ENCODE peak calls at places on chromosomes 7 and 10, in four cellular contexts. One of them, this sample, is unnamed.

GRCh38 chr10:114477285-114477684 is 73.0 kb upstream of the AFAP1L2 start:
- DNase-seq in HCT116: no peak
- DNase-seq in HepG2: peak; percentile 4
- DNase-seq in K562: no peak
- DNase-seq in this sample: no peak

GRCh38 chr10:78044179-78044578 is 10.5 kb downstream of the RPS24 start:
- DNase-seq in HCT116: no peak
- DNase-seq in HepG2: no peak
- DNase-seq in K562: no peak
- DNase-seq in this sample: no peak

GRCh38 chr7:121334875-121335648 is 6.3 kb downstream of the WNT16 start:
- DNase-seq in HCT116: no peak
- DNase-seq in HepG2: no peak
- DNase-seq in K562: no peak
- DNase-seq in this sample: no peak

GRCh38 chr10:119549247-119549999 is 6.9 kb upstream of the RGS10 start:
- DNase-seq in HCT116: no peak
- DNase-seq in HepG2: no peak
- DNase-seq in K562: no peak
- DNase-seq in this sample: no peak

GRCh38 chr7:27132978-27133377 is 2.4 kb upstream of the HOXA4 start:
- DNase-seq in HCT116: no peak
- DNase-seq in HepG2: no peak
- DNase-seq in K562: no peak
- DNase-seq in this sample: no peak

GRCh38 chr10:98956576-98957260 is 278.9 kb downstream of the HPSE2 start:
- DNase-seq in HCT116: no peak
- DNase-seq in HepG2: no peak
- DNase-seq in K562: no peak
- DNase-seq in this sample: no peak

GRCh38 chr10:102120142-102120986 is at the start of gene LDB1:
- DNase-seq in HCT116: peak; percentile 65
- DNase-seq in HepG2: peak; percentile 62
- DNase-seq in K562: peak; percentile 68
- DNase-seq in this sample: no peak

GRCh38 chr10:15541376-15541775 is 170.3 kb upstream of the FAM171A1 start:
- DNase-seq in HCT116: no peak
- DNase-seq in HepG2: no peak
- DNase-seq in K562: no peak
- DNase-seq in this sample: no peak

GRCh38 chr7:126511046-126511445 is 741.7 kb downstream of the GRM8 start:
- DNase-seq in HCT116: no peak
- DNase-seq in HepG2: no peak
- DNase-seq in K562: no peak
- DNase-seq in this sample: no peak

GRCh38 chr10:5694573-5694972 is 9.9 kb downstream of the TASOR2 start:
- DNase-seq in HCT116: no peak
- DNase-seq in HepG2: no peak
- DNase-seq in K562: no peak
- DNase-seq in this sample: no peak

GRCh38 chr7:139645572-139646523 is 122.4 kb downstream of the CLEC2L start:
- DNase-seq in HCT116: peak; percentile 63
- DNase-seq in HepG2: peak; percentile 84
- DNase-seq in K562: peak; percentile 89
- DNase-seq in this sample: peak; percentile 69

GRCh38 chr7:36232971-36233550 is 80.0 kb downstream of the EEPD1 start:
- DNase-seq in HCT116: no peak
- DNase-seq in HepG2: peak; percentile 60
- DNase-seq in K562: no peak
- DNase-seq in this sample: no peak

GRCh38 chr10:110680473-110681020 is 36.4 kb downstream of the RBM20 start:
- DNase-seq in HCT116: no peak
- DNase-seq in HepG2: no peak
- DNase-seq in K562: no peak
- DNase-seq in this sample: no peak

GRCh38 chr7:102220929-102221850 is 65.5 kb upstream of the SH2B2 start:
- DNase-seq in HCT116: no peak
- DNase-seq in HepG2: no peak
- DNase-seq in K562: no peak
- DNase-seq in this sample: no peak
- TF ChIP-seq TCF7L2 in HCT116: no peak
- TF ChIP-seq TCF7L2 in HepG2: no peak
- TF ChIP-seq TCF7L2 in K562: no peak
- TF ChIP-seq TCF7L2 in this sample: no peak

DNA sequence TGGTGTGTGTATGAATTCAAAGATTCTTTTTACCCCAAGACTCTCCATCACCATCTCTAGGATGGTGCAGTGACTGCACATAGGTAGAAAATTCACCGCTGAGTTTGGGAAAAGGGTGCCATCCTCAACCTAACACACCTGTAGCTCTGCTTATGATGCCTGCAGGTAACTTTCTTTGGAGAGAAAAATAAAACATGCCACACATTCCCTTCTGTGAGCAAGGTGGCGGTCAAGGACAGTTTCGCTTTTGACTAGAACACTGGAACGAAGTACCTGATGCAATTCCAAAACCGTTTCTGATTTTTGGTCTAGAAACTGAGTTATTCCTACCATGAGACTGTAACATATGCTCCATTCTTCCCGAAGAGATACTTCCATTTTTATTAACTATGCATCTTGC is 205.6 kb downstream of the FGFR2 start:
- DNase-seq in HCT116: no peak
- DNase-seq in HepG2: no peak
- DNase-seq in K562: no peak
- DNase-seq in this sample: no peak
- H3K9me3 ChIP-seq in HCT116: no peaks in the 10 kb centered on the region
- H3K9me3 ChIP-seq in HepG2: no peaks in the 10 kb centered on the region
- H3K9me3 ChIP-seq in K562: no peaks in the 10 kb centered on the region
- H3K9me3 ChIP-seq in this sample: no peaks in the 10 kb centered on the region

GRCh38 chr10:126205482-126206210 is 182.6 kb downstream of the ADAM12 start:
- DNase-seq in HCT116: no peak
- DNase-seq in HepG2: no peak
- DNase-seq in K562: no peak
- DNase-seq in this sample: no peak
- TF ChIP-seq SIN3A in HCT116: no peak
- TF ChIP-seq SIN3A in HepG2: no peak
- TF ChIP-seq SIN3A in K562: no peak
- TF ChIP-seq SIN3A in this sample: no peak

GRCh38 chr10:93773705-93774104 is 16.0 kb downstream of the LGI1 start:
- DNase-seq in HCT116: no peak
- DNase-seq in HepG2: no peak
- DNase-seq in K562: no peak
- DNase-seq in this sample: no peak
- TF ChIP-seq TCF7L2 in HCT116: no peak
- TF ChIP-seq TCF7L2 in HepG2: no peak
- TF ChIP-seq TCF7L2 in K562: no peak
- TF ChIP-seq TCF7L2 in this sample: no peak

GRCh38 chr10:128629111-128630096 is 503.2 kb upstream of the MKI67 start:
- DNase-seq in HCT116: peak; percentile 98
- DNase-seq in HepG2: peak; percentile 9
- DNase-seq in K562: peak; percentile 59
- DNase-seq in this sample: peak; percentile 42
- H3K9me3 ChIP-seq in HCT116: no peaks in the 10 kb centered on the region
- H3K9me3 ChIP-seq in HepG2: no peaks in the 10 kb centered on the region
- H3K9me3 ChIP-seq in K562: peaks cover 2% of the 10 kb centered on the region
- H3K9me3 ChIP-seq in this sample: no peaks in the 10 kb centered on the region

DNA sequence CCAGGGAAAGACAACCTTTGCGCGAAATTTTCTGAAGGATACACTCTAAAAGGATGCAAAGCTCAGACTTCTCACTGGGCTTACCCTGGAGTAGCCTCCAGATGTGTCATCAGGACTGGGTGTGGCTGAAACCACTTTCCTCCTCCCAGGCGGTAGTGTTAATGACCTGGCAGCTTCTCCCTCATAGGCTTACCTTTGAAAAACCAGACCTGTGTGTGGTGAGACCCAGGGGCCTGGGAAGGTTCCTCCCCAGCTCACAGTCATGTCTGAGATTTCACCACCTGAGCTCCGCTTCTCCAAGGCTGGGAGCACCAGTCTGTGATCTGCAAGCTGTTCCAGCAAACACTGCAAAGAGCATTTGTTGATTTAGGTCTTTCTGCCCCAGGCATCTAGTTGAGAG is 93.7 kb downstream of the EPC1 start:
- DNase-seq in HCT116: peak; percentile 56
- DNase-seq in HepG2: no peak
- DNase-seq in K562: peak; percentile 49
- DNase-seq in this sample: no peak
- TF ChIP-seq SIN3A in HCT116: no peak
- TF ChIP-seq SIN3A in HepG2: no peak
- TF ChIP-seq SIN3A in K562: no peak
- TF ChIP-seq SIN3A in this sample: no peak

GRCh38 chr7:37354661-37355131 is 94.0 kb downstream of the ELMO1 start:
- DNase-seq in HCT116: no peak
- DNase-seq in HepG2: no peak
- DNase-seq in K562: peak; percentile 44
- DNase-seq in this sample: no peak

GRCh38 chr7:37352251-37352650 is 96.4 kb downstream of the ELMO1 start:
- DNase-seq in HCT116: no peak
- DNase-seq in HepG2: no peak
- DNase-seq in K562: no peak
- DNase-seq in this sample: no peak

GRCh38 chr7:37349979-37350590 is 98.6 kb downstream of the ELMO1 start:
- DNase-seq in HCT116: no peak
- DNase-seq in HepG2: no peak
- DNase-seq in K562: no peak
- DNase-seq in this sample: no peak

GRCh38 chr7:37353949-37354660 is 94.6 kb downstream of the ELMO1 start:
- DNase-seq in HCT116: no peak
- DNase-seq in HepG2: peak; percentile 24
- DNase-seq in K562: no peak
- DNase-seq in this sample: no peak

DNA sequence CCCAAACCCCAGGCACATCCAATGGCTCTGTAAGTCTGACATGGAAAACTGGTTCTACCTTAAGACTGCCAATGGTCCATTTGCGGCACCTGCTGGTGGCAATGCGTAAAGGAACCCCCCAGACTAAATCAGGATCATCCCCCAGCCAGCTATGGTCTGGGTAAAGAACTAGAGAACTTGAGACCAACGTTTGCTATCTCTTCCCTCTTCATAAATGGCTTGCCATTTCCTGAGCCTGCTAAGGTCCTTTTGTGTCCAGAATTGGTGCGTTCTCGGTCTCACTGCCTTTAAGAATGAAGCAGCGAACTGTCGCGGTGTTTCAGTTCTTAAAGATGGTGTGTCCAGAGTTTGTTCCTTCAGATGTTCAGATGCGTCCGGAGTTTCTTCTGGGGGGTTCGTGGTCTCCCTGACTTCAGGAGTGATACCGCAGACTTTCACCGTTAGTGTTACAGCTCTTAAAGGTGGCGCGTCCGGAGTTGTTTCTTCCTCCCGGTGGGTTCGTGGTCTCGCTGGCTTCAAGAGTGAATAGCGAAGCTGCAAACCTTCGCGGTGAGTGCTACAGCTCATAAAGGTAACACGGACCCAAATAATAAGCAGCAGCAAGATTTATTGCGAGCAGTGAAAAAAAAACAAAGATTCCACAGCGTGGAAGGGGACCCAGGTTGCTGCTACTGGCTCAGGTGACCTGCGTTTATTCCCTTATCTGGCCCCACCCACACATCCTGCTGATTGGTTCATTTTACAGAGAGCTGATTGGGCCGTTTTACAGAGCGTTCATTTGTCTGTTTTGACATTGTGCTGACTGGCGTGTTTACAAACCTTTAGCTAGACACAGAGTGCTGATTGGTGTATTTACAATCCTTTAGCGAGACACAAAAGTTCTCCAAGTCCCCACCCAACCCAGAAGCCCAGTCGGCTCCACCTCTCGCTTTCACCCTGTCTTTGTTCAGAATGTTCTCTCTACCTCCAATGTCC is 95.4 kb downstream of the ELMO1 start:
- DNase-seq in HCT116: peak; percentile 15
- DNase-seq in HepG2: no peak
- DNase-seq in K562: peak; percentile 41
- DNase-seq in this sample: peak; percentile 28
- TF ChIP-seq TCF7L2 in HCT116: no peak
- TF ChIP-seq TCF7L2 in HepG2: no peak
- TF ChIP-seq TCF7L2 in K562: no peak
- TF ChIP-seq TCF7L2 in this sample: no peak

DNA sequence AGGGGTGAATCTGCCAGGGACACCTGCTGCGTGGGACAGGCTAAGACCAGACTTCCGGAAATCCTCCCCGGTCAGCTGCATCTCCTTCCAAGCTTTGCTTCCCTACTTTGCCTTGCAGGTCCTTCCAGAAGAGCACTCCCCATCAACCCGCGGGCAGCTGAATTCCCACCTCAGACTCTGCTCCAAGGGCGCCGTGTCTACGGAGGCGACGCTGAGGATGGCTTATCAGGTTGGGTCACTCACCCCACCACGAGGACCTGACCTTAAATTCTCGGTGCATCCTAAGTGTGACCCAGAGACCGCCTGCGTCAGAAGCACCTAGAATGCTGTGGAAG is 78.9 kb upstream of the KMT2C start:
- DNase-seq in HCT116: no peak
- DNase-seq in HepG2: no peak
- DNase-seq in K562: no peak
- DNase-seq in this sample: no peak
- H3K9me3 ChIP-seq in HCT116: no peaks in the 10 kb centered on the region
- H3K9me3 ChIP-seq in HepG2: peaks cover 11% of the 10 kb centered on the region
- H3K9me3 ChIP-seq in K562: peaks cover 7% of the 10 kb centered on the region
- H3K9me3 ChIP-seq in this sample: peaks cover 11% of the 10 kb centered on the region

This sample was measured in Panc1.